ENCODE peak calls at places on chromosomes 1 and 21, in six cellular contexts. I is cardiac muscle cell, W is fibroblast of the aortic adventitia, H is GM13977, L is chondrocyte, A is glutamatergic neuron. D is an unnamed sample.

GRCh38 chr1:229035054-229035747 is 235.7 kb upstream of the RAB4A start:
- DNase-seq in I (no peak), W (no peak), H (peak; percentile 67), L (no peak), A (no peak), D (no peak)

GRCh38 chr1:17922833-17923232 is 167.7 kb downstream of the ACTL8 start:
- DNase-seq in I (peak; percentile 80), W (peak; percentile 31), H (peak; percentile 56), L (no peak), A (peak; percentile 64), D (peak; percentile 65)

GRCh38 chr1:181189691-181190361 is 101.3 kb downstream of the IER5 start:
- DNase-seq in I (peak; percentile 76), W (peak; percentile 51), H (peak; percentile 88), L (no peak), A (peak; percentile 91), D (peak; percentile 88)

GRCh38 chr1:183063349-183063748 is 40.1 kb downstream of the LAMC1 start:
- DNase-seq in I (no peak), W (no peak), H (no peak), L (no peak), A (no peak), D (no peak)

GRCh38 chr1:211985556-211986264 is 49.6 kb downstream of the INTS7 start:
- DNase-seq in I (no peak), W (no peak), H (peak; percentile 46), L (no peak), A (no peak), D (no peak)

GRCh38 chr1:182430263-182431068 is 19.5 kb upstream of the RGSL1 start:
- DNase-seq in I (no peak), W (peak; percentile 6), H (peak; percentile 39), L (no peak), A (no peak), D (no peak)

GRCh38 chr1:203149188-203149840 is 21.8 kb downstream of the ADORA1 start:
- DNase-seq in I (peak; percentile 73), W (no peak), H (no peak), L (no peak), A (no peak), D (no peak)

GRCh38 chr1:84525738-84526137 is 19.4 kb upstream of the GNG5 start:
- DNase-seq in I (no peak), W (no peak), H (no peak), L (no peak), A (no peak), D (no peak)

GRCh38 chr1:101592861-101593260 is 356.0 kb downstream of the S1PR1 start:
- DNase-seq in I (no peak), W (no peak), H (no peak), L (no peak), A (no peak), D (no peak)

GRCh38 chr1:169809370-169810095 is 14.8 kb upstream of the METTL18 start:
- DNase-seq in I (peak; percentile 46), W (peak; percentile 67), H (peak; percentile 47), L (no peak), A (no peak), D (peak; percentile 15)

GRCh38 chr1:225500589-225501192 is 72.9 kb upstream of the LBR start:
- DNase-seq in I (no peak), W (no peak), H (no peak), L (no peak), A (no peak), D (no peak)

GRCh38 chr21:41624674-41625310 is 116.8 kb upstream of the TMPRSS2 start:
- DNase-seq in I (no peak), W (no peak), H (no peak), L (no peak), A (no peak), D (no peak)

GRCh38 chr1:7257225-7257624 is 472.0 kb downstream of the CAMTA1 start:
- DNase-seq in I (no peak), W (no peak), H (no peak), L (no peak), A (no peak), D (no peak)

GRCh38 chr21:33966324-33966949 is 50.8 kb upstream of the ATP5PO start:
- DNase-seq in I (no peak), W (no peak), H (no peak), L (no peak), A (no peak), D (no peak)

DNA sequence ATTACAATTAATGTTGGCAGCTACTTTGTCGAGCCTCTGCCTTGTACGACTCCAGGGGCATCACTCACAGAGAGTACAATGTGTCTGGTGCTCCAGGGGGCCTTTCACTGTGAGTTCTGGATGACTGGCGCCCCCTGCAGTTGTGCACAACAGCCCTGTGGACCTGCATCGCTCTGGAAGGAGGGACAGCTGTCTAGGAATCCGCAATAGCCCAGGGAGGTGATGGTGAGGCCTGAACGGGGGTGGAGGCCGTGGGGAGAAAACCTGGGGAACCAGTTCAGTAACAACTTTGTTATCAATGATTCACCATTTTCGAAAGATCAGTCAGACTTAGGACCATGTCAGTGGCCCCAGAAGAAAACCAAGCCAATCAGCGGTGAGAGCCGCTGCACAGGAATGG is 189.1 kb downstream of the KAZN start:
- DNase-seq in I (no peak), W (no peak), H (no peak), L (no peak), A (no peak), D (no peak)
- TF ChIP-seq CTCF in I (no peak), W (no peak), H (peak; percentile 0), L (peak; percentile 8), A (no peak), D (no peak)

DNA sequence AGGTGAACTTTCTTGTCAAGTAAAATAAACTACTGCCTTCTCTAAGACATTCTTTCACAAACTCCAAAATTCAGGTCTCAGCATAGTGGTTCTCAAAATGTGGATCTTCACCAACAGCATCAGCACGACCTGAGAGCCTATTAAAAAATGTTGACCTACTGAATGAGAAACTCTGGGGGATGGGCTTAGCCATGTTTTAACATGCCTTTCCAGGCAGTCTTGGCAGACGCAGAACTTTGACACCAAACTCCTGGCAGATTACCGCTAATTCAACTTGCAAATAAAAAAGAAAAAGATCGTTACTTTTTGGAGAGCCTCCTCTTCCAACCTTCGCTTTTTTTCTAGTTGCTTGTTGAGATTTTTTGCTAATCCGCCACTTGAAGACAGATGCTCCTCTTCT is 35.1 kb downstream of the ARHGAP29 start:
- DNase-seq in I (no peak), W (no peak), H (no peak), L (no peak), A (no peak), D (no peak)
- TF ChIP-seq CTCF in I (no peak), W (no peak), H (no peak), L (no peak), A (no peak), D (no peak)

GRCh38 chr1:111448918-111449702 is at the start of the genes ATP5PB and WDR77:
- DNase-seq in I (peak; percentile 100), W (peak; percentile 100), H (peak; percentile 95), L (peak; percentile 97), A (peak; percentile 95), D (peak; percentile 88)
- TF ChIP-seq CTCF in I (no peak), W (no peak), H (no peak), L (peak; percentile 34), A (no peak), D (no peak)

DNA sequence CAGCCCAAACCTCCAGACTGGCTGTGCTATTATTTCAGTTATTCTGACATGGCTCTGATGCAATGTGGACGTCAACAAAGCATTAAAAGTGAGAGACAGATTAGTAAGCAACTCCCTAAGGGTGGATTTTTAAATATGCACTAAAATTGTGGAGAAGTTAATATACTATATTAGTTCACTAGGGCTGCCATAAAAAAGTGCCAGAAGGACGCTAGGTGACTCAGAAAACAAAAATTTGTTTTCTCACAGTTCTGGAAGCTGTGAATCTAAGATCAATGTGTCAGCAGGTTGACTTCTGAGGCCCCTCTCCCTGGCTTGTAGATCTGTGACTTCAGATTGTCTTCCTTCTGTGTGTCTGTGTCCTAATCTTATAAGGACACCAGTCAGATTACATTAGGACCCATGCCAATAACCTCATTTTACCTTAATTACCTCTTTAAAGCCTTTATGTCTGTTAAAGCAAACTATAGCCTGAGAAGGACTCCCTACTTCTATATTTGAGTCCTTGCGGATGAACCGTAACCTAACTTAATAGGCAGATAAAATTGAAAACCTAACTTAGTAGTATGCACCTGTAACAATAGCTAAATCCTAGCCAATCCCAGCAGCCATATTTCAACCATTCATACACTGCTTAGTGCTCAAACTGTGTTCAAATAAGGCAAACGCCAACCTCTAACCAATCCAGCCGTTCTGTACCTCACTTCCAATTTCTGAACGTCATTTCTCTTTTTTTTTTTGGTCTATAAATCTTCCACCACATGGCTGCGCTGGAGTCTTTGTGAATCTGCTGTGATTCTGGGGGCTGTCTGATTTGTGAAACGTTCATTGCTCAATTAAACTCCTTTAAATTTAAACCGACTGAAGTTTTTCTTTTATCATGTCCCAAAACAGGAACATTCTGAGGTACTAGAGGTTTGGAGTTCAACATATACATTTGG is 65.9 kb upstream of the BACH1 start:
- DNase-seq in I (no peak), W (peak; percentile 61), H (no peak), L (no peak), A (no peak), D (no peak)
- TF ChIP-seq CTCF in I (peak; percentile 5), W (no peak), H (peak; percentile 39), L (peak; percentile 24), A (no peak), D (no peak)